ENCODE peak calls at places on chromosomes 5 and 9, in four cellular contexts. D, G, O and T are unnamed samples.

GRCh38 chr5:54272746-54273145 is 37.6 kb downstream of the ARL15 start:
- DNase-seq in D (no peak), G (no peak), O (no peak), T (no peak)

GRCh38 chr9:33105504-33105903 is 29.0 kb upstream of the SMU1 start:
- DNase-seq in D (no peak), G (no peak), O (no peak), T (no peak)

GRCh38 chr9:137441289-137441934 is at the start of gene ENTPD8:
- DNase-seq in D (peak; percentile 79), G (no peak), O (no peak), T (no peak)

GRCh38 chr9:136324501-136325300 is 2.6 kb upstream of the GPSM1 start:
- DNase-seq in D (no peak), G (no peak), O (no peak), T (no peak)

GRCh38 chr5:181120311-181120710 is 10.7 kb downstream of the OR2V1 start:
- DNase-seq in D (no peak), G (no peak), O (no peak), T (no peak)

GRCh38 chr5:72363146-72363802 is 43.1 kb downstream of the PTCD2 start:
- DNase-seq in D (no peak), G (peak; percentile 24), O (no peak), T (no peak)

GRCh38 chr5:111628901-111629300 is 116.6 kb upstream of the STARD4 start:
- DNase-seq in D (no peak), G (no peak), O (no peak), T (no peak)

GRCh38 chr5:65126192-65126591 is 355.5 kb downstream of the ADAMTS6 start:
- DNase-seq in D (peak; percentile 79), G (no peak), O (no peak), T (no peak)

GRCh38 chr5:152883061-152883460 is 478.0 kb upstream of the NMUR2 start:
- DNase-seq in D (no peak), G (no peak), O (no peak), T (no peak)

GRCh38 chr5:16131878-16132277 is 47.7 kb downstream of the MARCHF11 start:
- DNase-seq in D (no peak), G (no peak), O (no peak), T (no peak)

GRCh38 chr5:6504677-6505414 is 56.2 kb downstream of the UBE2QL1 start:
- DNase-seq in D (no peak), G (no peak), O (no peak), T (no peak)

GRCh38 chr9:76020654-76021053 is 130.2 kb downstream of the PCSK5 start:
- DNase-seq in D (no peak), G (no peak), O (no peak), T (no peak)